ENCODE peak calls at places on chromosomes 5 and 9, in nine cellular contexts. One of them, this sample, is unnamed.

GRCh38 chr5:39370555-39371366 is 6.5 kb upstream of the C9 start:
- DNase-seq in lung: peak; percentile 56
- DNase-seq in endodermal cell: no peak
- DNase-seq in PC-9: no peak
- DNase-seq in heart right ventricle: no peak
- DNase-seq in WERI-Rb-1: no peak
- DNase-seq in HCT116: no peak
- DNase-seq in dorsolateral prefrontal cortex: no peak
- DNase-seq in gastrocnemius medialis: no peak
- DNase-seq in this sample: no peak

GRCh38 chr9:137168907-137169763 is 716 bp downstream of the LRRC26 start:
- DNase-seq in lung: no peak
- DNase-seq in endodermal cell: peak; percentile 92
- DNase-seq in PC-9: peak; percentile 80
- DNase-seq in heart right ventricle: no peak
- DNase-seq in WERI-Rb-1: peak; percentile 59
- DNase-seq in HCT116: peak; percentile 65
- DNase-seq in dorsolateral prefrontal cortex: peak; percentile 74
- DNase-seq in gastrocnemius medialis: no peak
- DNase-seq in this sample: no peak

GRCh38 chr5:177194278-177194677 is 60.7 kb downstream of the NSD1 start:
- DNase-seq in lung: no peak
- DNase-seq in endodermal cell: no peak
- DNase-seq in PC-9: peak; percentile 72
- DNase-seq in heart right ventricle: no peak
- DNase-seq in WERI-Rb-1: no peak
- DNase-seq in HCT116: peak; percentile 81
- DNase-seq in dorsolateral prefrontal cortex: no peak
- DNase-seq in gastrocnemius medialis: no peak
- DNase-seq in this sample: no peak

GRCh38 chr9:13358128-13358527 is 78.6 kb upstream of the MPDZ start:
- DNase-seq in lung: no peak
- DNase-seq in endodermal cell: no peak
- DNase-seq in PC-9: no peak
- DNase-seq in heart right ventricle: no peak
- DNase-seq in WERI-Rb-1: no peak
- DNase-seq in HCT116: no peak
- DNase-seq in dorsolateral prefrontal cortex: no peak
- DNase-seq in gastrocnemius medialis: no peak
- DNase-seq in this sample: no peak

GRCh38 chr5:89703799-89704198 is 705.8 kb downstream of the CETN3 start:
- DNase-seq in lung: no peak
- DNase-seq in endodermal cell: no peak
- DNase-seq in PC-9: no peak
- DNase-seq in heart right ventricle: no peak
- DNase-seq in WERI-Rb-1: no peak
- DNase-seq in HCT116: no peak
- DNase-seq in dorsolateral prefrontal cortex: no peak
- DNase-seq in gastrocnemius medialis: no peak
- DNase-seq in this sample: no peak

GRCh38 chr5:179906294-179906794 is 1.4 kb downstream of the TBC1D9B start:
- DNase-seq in lung: no peak
- DNase-seq in endodermal cell: no peak
- DNase-seq in PC-9: no peak
- DNase-seq in heart right ventricle: no peak
- DNase-seq in WERI-Rb-1: no peak
- DNase-seq in HCT116: no peak
- DNase-seq in dorsolateral prefrontal cortex: no peak
- DNase-seq in gastrocnemius medialis: no peak
- DNase-seq in this sample: no peak

GRCh38 chr5:91223886-91224285 is 159.2 kb downstream of the ARRDC3 start:
- DNase-seq in lung: no peak
- DNase-seq in endodermal cell: no peak
- DNase-seq in PC-9: no peak
- DNase-seq in heart right ventricle: no peak
- DNase-seq in WERI-Rb-1: no peak
- DNase-seq in HCT116: no peak
- DNase-seq in dorsolateral prefrontal cortex: no peak
- DNase-seq in gastrocnemius medialis: no peak
- DNase-seq in this sample: no peak

GRCh38 chr5:179765400-179765799 is 28.4 kb upstream of the LTC4S start:
- DNase-seq in lung: no peak
- DNase-seq in endodermal cell: no peak
- DNase-seq in PC-9: peak; percentile 46
- DNase-seq in heart right ventricle: peak; percentile 52
- DNase-seq in WERI-Rb-1: no peak
- DNase-seq in HCT116: no peak
- DNase-seq in dorsolateral prefrontal cortex: peak; percentile 43
- DNase-seq in gastrocnemius medialis: no peak
- DNase-seq in this sample: no peak

GRCh38 chr5:118479285-118479684 is 509.1 kb downstream of the DTWD2 start:
- DNase-seq in lung: no peak
- DNase-seq in endodermal cell: no peak
- DNase-seq in PC-9: no peak
- DNase-seq in heart right ventricle: no peak
- DNase-seq in WERI-Rb-1: no peak
- DNase-seq in HCT116: no peak
- DNase-seq in dorsolateral prefrontal cortex: no peak
- DNase-seq in gastrocnemius medialis: no peak
- DNase-seq in this sample: no peak

GRCh38 chr9:19989213-19989612 is 200.4 kb upstream of the SLC24A2 start:
- DNase-seq in lung: no peak
- DNase-seq in endodermal cell: no peak
- DNase-seq in PC-9: no peak
- DNase-seq in heart right ventricle: no peak
- DNase-seq in WERI-Rb-1: no peak
- DNase-seq in HCT116: no peak
- DNase-seq in dorsolateral prefrontal cortex: no peak
- DNase-seq in gastrocnemius medialis: no peak
- DNase-seq in this sample: no peak

GRCh38 chr9:26170224-26170623 is 492.0 kb upstream of the TUSC1 start:
- DNase-seq in lung: no peak
- DNase-seq in endodermal cell: no peak
- DNase-seq in PC-9: no peak
- DNase-seq in heart right ventricle: no peak
- DNase-seq in WERI-Rb-1: no peak
- DNase-seq in HCT116: no peak
- DNase-seq in dorsolateral prefrontal cortex: no peak
- DNase-seq in gastrocnemius medialis: no peak
- DNase-seq in this sample: no peak

GRCh38 chr9:121322037-121322736 is 47.9 kb downstream of the STOM start:
- DNase-seq in lung: no peak
- DNase-seq in endodermal cell: no peak
- DNase-seq in PC-9: no peak
- DNase-seq in heart right ventricle: no peak
- DNase-seq in WERI-Rb-1: no peak
- DNase-seq in HCT116: peak; percentile 44
- DNase-seq in dorsolateral prefrontal cortex: no peak
- DNase-seq in gastrocnemius medialis: no peak
- DNase-seq in this sample: no peak

DNA sequence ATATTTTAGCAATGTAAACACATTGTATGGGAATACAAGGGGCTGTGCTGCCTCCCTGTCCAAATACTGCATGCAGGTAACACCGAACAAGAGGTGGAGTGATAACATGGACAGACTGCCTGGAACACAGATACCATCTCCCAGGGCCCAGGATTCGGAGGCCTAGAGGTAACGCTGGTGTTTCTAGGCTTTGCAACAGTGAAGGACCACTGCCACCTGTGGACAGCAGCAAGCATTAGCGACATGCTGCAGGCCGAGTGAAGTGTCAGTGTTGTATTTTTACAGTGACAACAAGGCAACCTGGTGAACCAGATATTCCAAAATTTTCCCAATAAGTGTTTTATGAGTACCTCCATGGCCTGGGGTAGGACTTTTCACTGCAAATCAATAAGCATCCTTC is 379.2 kb downstream of the DMRT2 start:
- DNase-seq in lung: no peak
- DNase-seq in endodermal cell: peak; percentile 41
- DNase-seq in PC-9: no peak
- DNase-seq in heart right ventricle: peak; percentile 10
- DNase-seq in WERI-Rb-1: peak; percentile 10
- DNase-seq in HCT116: no peak
- DNase-seq in dorsolateral prefrontal cortex: no peak
- DNase-seq in gastrocnemius medialis: no peak
- DNase-seq in this sample: no peak
- TF ChIP-seq CTCF in lung: no peak
- TF ChIP-seq CTCF in endodermal cell: peak; percentile 82
- TF ChIP-seq CTCF in PC-9: no peak
- TF ChIP-seq CTCF in heart right ventricle: peak; percentile 42
- TF ChIP-seq CTCF in WERI-Rb-1: peak; percentile 34
- TF ChIP-seq CTCF in HCT116: no peak
- TF ChIP-seq CTCF in dorsolateral prefrontal cortex: no peak
- TF ChIP-seq CTCF in gastrocnemius medialis: no peak
- TF ChIP-seq CTCF in this sample: no peak

GRCh38 chr9:126423022-126423708 is 96.5 kb downstream of the MVB12B start:
- DNase-seq in lung: no peak
- DNase-seq in endodermal cell: no peak
- DNase-seq in PC-9: no peak
- DNase-seq in heart right ventricle: no peak
- DNase-seq in WERI-Rb-1: no peak
- DNase-seq in HCT116: no peak
- DNase-seq in dorsolateral prefrontal cortex: no peak
- DNase-seq in gastrocnemius medialis: no peak
- DNase-seq in this sample: peak; percentile 20
- H3K27ac ChIP-seq in lung: no peak overlapping the region
- H3K27ac ChIP-seq in endodermal cell: no peak overlapping the region
- H3K27ac ChIP-seq in PC-9: no peak overlapping the region
- H3K27ac ChIP-seq in heart right ventricle: no peak overlapping the region
- H3K27ac ChIP-seq in WERI-Rb-1: no peak overlapping the region
- H3K27ac ChIP-seq in HCT116: no peak overlapping the region
- H3K27ac ChIP-seq in dorsolateral prefrontal cortex: no peak overlapping the region
- H3K27ac ChIP-seq in gastrocnemius medialis: no peak overlapping the region
- H3K27ac ChIP-seq in this sample: no peak overlapping the region

GRCh38 chr5:65762234-65762633 is 40.2 kb downstream of the NLN start:
- DNase-seq in lung: no peak
- DNase-seq in endodermal cell: no peak
- DNase-seq in PC-9: no peak
- DNase-seq in heart right ventricle: no peak
- DNase-seq in WERI-Rb-1: no peak
- DNase-seq in HCT116: no peak
- DNase-seq in dorsolateral prefrontal cortex: no peak
- DNase-seq in gastrocnemius medialis: no peak
- DNase-seq in this sample: no peak

GRCh38 chr5:65765582-65765981 is 43.6 kb downstream of the NLN start:
- DNase-seq in lung: no peak
- DNase-seq in endodermal cell: no peak
- DNase-seq in PC-9: no peak
- DNase-seq in heart right ventricle: no peak
- DNase-seq in WERI-Rb-1: no peak
- DNase-seq in HCT116: no peak
- DNase-seq in dorsolateral prefrontal cortex: no peak
- DNase-seq in gastrocnemius medialis: no peak
- DNase-seq in this sample: no peak

GRCh38 chr5:65758546-65759144 is 36.6 kb downstream of the NLN start:
- DNase-seq in lung: no peak
- DNase-seq in endodermal cell: no peak
- DNase-seq in PC-9: no peak
- DNase-seq in heart right ventricle: no peak
- DNase-seq in WERI-Rb-1: no peak
- DNase-seq in HCT116: no peak
- DNase-seq in dorsolateral prefrontal cortex: no peak
- DNase-seq in gastrocnemius medialis: no peak
- DNase-seq in this sample: no peak

GRCh38 chr5:65766159-65766558 is 44.2 kb downstream of the NLN start:
- DNase-seq in lung: no peak
- DNase-seq in endodermal cell: no peak
- DNase-seq in PC-9: no peak
- DNase-seq in heart right ventricle: no peak
- DNase-seq in WERI-Rb-1: no peak
- DNase-seq in HCT116: no peak
- DNase-seq in dorsolateral prefrontal cortex: no peak
- DNase-seq in gastrocnemius medialis: no peak
- DNase-seq in this sample: no peak

DNA sequence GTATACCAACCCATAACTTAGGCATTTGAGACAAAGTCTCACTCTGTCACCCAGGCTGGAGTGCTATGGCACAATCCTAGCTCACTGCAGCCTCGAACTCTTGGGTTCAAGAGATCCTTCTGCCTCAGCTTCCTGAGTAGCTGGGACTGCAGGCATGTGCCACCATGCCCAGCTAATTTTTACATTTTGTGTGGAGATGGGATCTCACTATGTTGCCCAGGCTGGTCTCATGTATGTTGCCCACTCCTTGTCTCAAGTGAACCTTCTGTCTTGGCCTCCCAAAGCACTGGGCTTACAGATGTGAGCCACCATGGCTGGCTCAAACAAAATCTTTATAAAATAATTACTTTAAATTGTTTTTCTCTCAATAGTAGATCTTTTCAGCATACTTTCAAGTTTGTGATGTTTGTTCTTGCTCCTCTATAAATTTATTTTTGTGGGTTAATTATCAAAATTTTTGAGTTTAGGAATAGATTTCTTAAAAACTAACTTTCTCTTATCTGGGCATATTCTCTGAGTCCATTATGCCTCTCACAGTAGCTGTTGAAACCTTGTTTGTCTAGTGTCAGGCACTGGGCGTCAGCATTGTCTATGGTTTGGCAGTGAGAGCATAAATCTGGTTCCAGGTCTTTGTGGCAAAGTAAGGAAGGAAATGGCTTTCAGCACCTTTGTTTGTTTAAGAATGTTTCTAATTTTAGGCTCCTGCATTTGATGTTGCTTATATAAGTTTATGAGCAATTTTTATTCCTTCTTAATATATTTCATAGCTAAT is 38.7 kb downstream of the NLN start:
- DNase-seq in lung: no peak
- DNase-seq in endodermal cell: no peak
- DNase-seq in PC-9: peak; percentile 36
- DNase-seq in heart right ventricle: peak; percentile 13
- DNase-seq in WERI-Rb-1: no peak
- DNase-seq in HCT116: no peak
- DNase-seq in dorsolateral prefrontal cortex: peak; percentile 47
- DNase-seq in gastrocnemius medialis: no peak
- DNase-seq in this sample: peak; percentile 39
- TF ChIP-seq CTCF in lung: peak; percentile 57
- TF ChIP-seq CTCF in endodermal cell: no peak
- TF ChIP-seq CTCF in PC-9: no peak
- TF ChIP-seq CTCF in heart right ventricle: no peak
- TF ChIP-seq CTCF in WERI-Rb-1: no peak
- TF ChIP-seq CTCF in HCT116: no peak
- TF ChIP-seq CTCF in dorsolateral prefrontal cortex: peak; percentile 34
- TF ChIP-seq CTCF in gastrocnemius medialis: no peak
- TF ChIP-seq CTCF in this sample: peak; percentile 74

DNA sequence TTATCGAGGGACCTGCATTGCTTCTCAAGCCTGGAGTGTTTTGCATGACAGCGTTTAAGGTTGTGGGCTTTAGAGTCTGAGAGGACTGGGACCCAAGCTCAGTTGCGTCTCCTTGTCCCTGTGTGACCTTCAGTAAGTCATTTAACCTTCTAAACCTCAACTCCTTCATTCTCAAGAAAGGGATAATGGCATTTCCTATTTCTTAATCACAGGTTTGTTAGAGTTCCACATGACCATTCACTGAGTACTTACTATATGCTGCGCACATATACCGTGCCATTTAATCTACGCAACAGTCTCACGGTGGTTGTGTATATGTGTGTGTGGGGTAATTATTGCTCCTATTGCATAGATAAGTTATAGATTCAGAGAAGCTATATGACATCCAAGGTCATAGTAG is 76.3 kb downstream of the MACROH2A1 start:
- DNase-seq in lung: no peak
- DNase-seq in endodermal cell: no peak
- DNase-seq in PC-9: no peak
- DNase-seq in heart right ventricle: no peak
- DNase-seq in WERI-Rb-1: no peak
- DNase-seq in HCT116: no peak
- DNase-seq in dorsolateral prefrontal cortex: no peak
- DNase-seq in gastrocnemius medialis: no peak
- DNase-seq in this sample: no peak
- H3K27ac ChIP-seq in lung: no peak overlapping the region
- H3K27ac ChIP-seq in endodermal cell: no peak overlapping the region
- H3K27ac ChIP-seq in PC-9: no peak overlapping the region
- H3K27ac ChIP-seq in heart right ventricle: no peak overlapping the region
- H3K27ac ChIP-seq in WERI-Rb-1: no peak overlapping the region
- H3K27ac ChIP-seq in HCT116: no peak overlapping the region
- H3K27ac ChIP-seq in dorsolateral prefrontal cortex: no peak overlapping the region
- H3K27ac ChIP-seq in gastrocnemius medialis: no peak overlapping the region
- H3K27ac ChIP-seq in this sample: no peak overlapping the region